ENCODE peak calls at places on chromosomes 11 and 22, in four cellular contexts. A is dorsolateral prefrontal cortex, O is ascending aorta, S is stomach. B is an unnamed sample.
A peak's percentile ranks its signal among the peaks of the same experiment; 100 is the strongest.

GRCh38 chr22:45638834-45639746 is 32.5 kb upstream of the ATXN10 start:
- DNase-seq in A (no peak), O (no peak), S (peak; percentile 59), B (peak; percentile 48)

GRCh38 chr11:125494033-125494364 is 2.1 kb downstream of the FEZ1 start:
- DNase-seq in S (no peak), O (no peak), A (no peak), B (no peak)

GRCh38 chr11:1542267-1542666 is 29.8 kb downstream of the DUSP8 start:
- DNase-seq in A (no peak), O (no peak), S (no peak), B (no peak)

GRCh38 chr22:18023509-18024275 is 669 bp downstream of the MICAL3 start:
- DNase-seq in S (peak; percentile 69), A (peak; percentile 65), O (no peak), B (peak; percentile 48)

GRCh38 chr11:824292-824880 is 3.3 kb upstream of the CRACR2B start:
- DNase-seq in S (peak; percentile 78), A (peak; percentile 58), O (no peak), B (no peak)

GRCh38 chr11:106468091-106468490 is 390.6 kb downstream of the AASDHPPT start:
- DNase-seq in A (no peak), S (no peak), O (no peak), B (no peak)

GRCh38 chr11:19970944-19971343 is 189.3 kb downstream of the DBX1 start:
- DNase-seq in S (no peak), O (no peak), A (no peak), B (no peak)

GRCh38 chr11:64745523-64746328 is 1.8 kb upstream of the RASGRP2 start:
- DNase-seq in O (peak; percentile 88), A (peak; percentile 51), S (peak; percentile 58), B (peak; percentile 63)

GRCh38 chr22:36986242-36986821 is 32.9 kb downstream of the TST start:
- DNase-seq in A (no peak), O (no peak), S (peak; percentile 49), B (no peak)

GRCh38 chr22:39281126-39281525 is 36.3 kb upstream of the PDGFB start:
- DNase-seq in A (no peak), S (no peak), O (no peak), B (no peak)

GRCh38 chr22:25650834-25651233 is 86.4 kb downstream of the GRK3 start:
- DNase-seq in S (no peak), O (no peak), A (no peak), B (no peak)

GRCh38 chr11:36594316-36594989 is at the start of gene IFTAP:
- DNase-seq in S (peak; percentile 42), A (peak; percentile 33), O (no peak), B (no peak)

GRCh38 chr11:77092382-77092781 is 10.3 kb upstream of the OMP start:
- DNase-seq in O (no peak), S (no peak), A (no peak), B (no peak)

DNA sequence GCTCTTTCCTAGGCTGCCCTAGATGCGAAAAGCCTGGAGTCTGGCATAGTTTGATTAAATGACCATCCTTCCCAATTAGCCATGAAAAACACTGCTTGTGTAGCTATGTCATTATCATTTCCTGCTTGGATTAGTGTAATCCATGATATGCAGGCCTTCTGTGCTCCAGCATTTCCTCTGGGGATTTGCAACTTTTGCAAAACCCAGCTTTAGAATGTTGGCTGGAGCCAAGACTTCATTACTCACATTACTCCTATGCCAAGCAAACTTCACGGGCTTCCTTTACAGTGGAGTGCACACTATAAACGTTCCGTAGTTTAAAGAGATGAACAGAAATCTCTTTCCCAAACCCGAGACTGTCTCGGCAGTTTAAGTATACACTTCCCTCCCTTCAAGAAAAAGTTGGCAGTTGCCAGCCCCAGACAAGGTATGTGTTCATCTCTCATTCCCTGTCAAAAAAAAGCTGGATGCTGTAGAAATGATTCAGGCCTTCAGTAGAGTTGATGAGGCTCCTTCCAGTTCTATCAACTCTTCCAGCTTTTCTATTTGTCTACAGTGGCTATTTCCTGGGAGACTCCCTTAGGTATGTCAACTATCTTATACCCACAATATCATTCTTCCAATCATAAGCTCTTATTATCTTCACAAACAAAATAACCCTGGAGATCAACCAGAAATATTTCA is 180.0 kb downstream of the MAML2 start:
- DNase-seq in O (no peak), A (no peak), S (no peak), B (no peak)
- TF ChIP-seq CTCF in O (no peak), A (no peak), S (no peak), B (no peak)

GRCh38 chr11:58301576-58301975 is 33.5 kb upstream of the OR10W1 start:
- DNase-seq in O (no peak), S (no peak), A (no peak), B (no peak)
- TF ChIP-seq CTCF in O (no peak), S (no peak), A (no peak), B (no peak)

DNA sequence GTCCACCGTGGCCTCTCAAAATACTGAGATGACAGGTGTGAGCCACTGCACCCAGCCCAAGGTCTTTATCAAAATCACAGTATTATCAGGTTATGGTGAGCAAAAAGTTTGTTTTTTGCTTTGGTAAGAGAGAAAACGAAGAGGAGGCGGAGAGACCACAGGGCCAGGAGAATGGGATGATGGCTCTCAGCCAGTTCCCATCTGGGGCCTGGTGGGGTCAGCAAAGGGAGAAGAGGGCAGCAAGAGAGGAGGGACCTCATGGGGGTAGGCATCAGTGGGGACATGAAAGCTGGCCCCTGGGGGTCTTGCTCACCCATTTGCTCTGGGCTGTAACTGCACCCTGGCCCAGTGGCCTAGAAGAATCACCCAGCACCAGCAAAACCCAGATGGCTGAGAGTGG is 190.2 kb downstream of the SHANK2 start:
- DNase-seq in A (no peak), O (no peak), S (no peak), B (no peak)
- TF ChIP-seq CTCF in A (no peak), O (no peak), S (no peak), B (no peak)

DNA sequence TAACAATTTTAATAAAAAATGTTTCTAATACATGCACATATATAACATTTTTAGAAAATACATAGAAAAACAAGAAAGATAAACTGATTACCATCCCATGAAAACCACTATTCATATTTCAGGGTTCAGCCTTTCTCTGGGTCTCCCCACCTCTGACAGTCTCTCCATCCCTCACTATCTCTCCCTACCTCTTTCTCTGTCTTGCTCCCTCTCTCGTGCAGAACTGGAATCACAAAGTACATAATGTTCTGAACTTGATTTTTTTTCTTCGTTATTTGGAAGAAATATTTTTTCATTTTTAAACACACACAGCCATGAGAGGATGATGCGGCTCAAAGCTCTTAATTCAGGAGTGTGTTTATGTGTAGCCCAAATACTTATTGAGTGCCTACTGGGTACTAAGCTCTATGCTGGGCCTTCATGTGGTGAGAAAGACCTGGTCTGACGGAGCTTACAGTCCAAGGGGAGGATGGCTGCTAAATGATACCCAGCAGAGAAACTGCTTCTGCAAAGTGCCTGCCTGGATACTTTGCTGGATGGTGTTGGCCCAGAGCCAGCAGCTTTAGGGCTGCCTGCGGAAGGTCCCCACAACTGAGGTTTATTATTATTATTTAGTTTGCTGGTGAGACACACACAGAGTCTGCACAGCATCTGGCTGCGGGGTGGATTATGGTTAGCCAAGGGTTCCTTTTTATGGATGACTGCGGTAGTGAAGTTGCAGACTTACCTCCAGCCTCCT is 42.6 kb downstream of the SC5D start:
- DNase-seq in O (no peak), A (no peak), S (no peak), B (no peak)
- TF ChIP-seq CTCF in O (no peak), A (no peak), S (no peak), B (no peak)

DNA sequence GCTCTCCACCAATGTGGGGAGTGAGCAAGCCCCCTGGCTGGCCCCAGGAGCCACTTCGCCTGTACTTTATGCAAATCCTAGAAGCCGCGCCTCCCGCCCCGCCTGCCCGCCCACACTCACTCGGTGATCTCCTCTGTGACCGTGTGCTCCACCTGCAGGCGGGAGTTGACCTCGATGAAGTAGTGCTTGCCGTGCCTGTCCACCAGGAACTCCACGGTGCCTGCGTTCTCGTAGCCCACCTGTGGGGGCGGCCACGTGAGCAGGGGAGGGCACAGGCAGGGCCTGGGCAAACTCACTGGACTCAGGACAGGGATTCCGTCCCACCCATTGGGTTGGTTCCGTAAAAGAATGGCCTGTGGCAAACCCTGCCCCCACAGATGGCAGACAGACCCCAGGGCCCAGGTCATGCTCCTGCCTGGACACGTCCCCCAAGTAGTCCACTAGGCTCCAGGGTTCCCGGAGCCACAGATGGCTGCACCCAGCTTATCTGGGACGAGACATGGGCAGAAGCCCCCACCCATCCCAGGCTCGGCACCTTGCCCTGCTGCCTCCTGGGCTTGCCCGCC is 11.9 kb downstream of the LRFN4 start:
- DNase-seq in O (no peak), A (no peak), S (peak; percentile 85), B (no peak)
- TF ChIP-seq CTCF in O (no peak), A (no peak), S (peak; percentile 19), B (no peak)

GRCh38 chr11:132137981-132138313 is 767.5 kb downstream of the NTM start:
- DNase-seq in O (no peak), A (no peak), S (no peak), B (no peak)

GRCh38 chr11:132142554-132142953 is 772.1 kb downstream of the NTM start:
- DNase-seq in O (no peak), A (no peak), S (no peak), B (no peak)

GRCh38 chr11:132139181-132139580 is 768.8 kb downstream of the NTM start:
- DNase-seq in A (no peak), O (no peak), S (no peak), B (no peak)

GRCh38 chr11:132142102-132142501 is 771.7 kb downstream of the NTM start:
- DNase-seq in A (no peak), S (no peak), O (no peak), B (no peak)

GRCh38 chr11:132140056-132140455 is 769.6 kb downstream of the NTM start:
- DNase-seq in A (no peak), O (no peak), S (no peak), B (no peak)
- TF ChIP-seq CTCF in A (no peak), O (no peak), S (no peak), B (no peak)

GRCh38 chr11:30310623-30311022 is 12.3 kb upstream of the ARL14EP start:
- DNase-seq in A (no peak), S (no peak), O (no peak), B (no peak)
- TF ChIP-seq CTCF in A (no peak), S (no peak), O (no peak), B (no peak)

GRCh38 chr11:119722281-119722794 is 6.7 kb downstream of the NECTIN1 start:
- DNase-seq in O (no peak), A (no peak), S (peak; percentile 67), B (no peak)

GRCh38 chr11:119720311-119720710 is 8.7 kb downstream of the NECTIN1 start:
- DNase-seq in A (no peak), O (no peak), S (no peak), B (no peak)

GRCh38 chr11:119723952-119724325 is 5.1 kb downstream of the NECTIN1 start:
- DNase-seq in O (no peak), A (no peak), S (no peak), B (no peak)

GRCh38 chr11:119723243-119723951 is 5.6 kb downstream of the NECTIN1 start:
- DNase-seq in S (no peak), O (no peak), A (no peak), B (no peak)

GRCh38 chr11:119721129-119722120 is 7.6 kb downstream of the NECTIN1 start:
- DNase-seq in S (no peak), A (no peak), O (no peak), B (no peak)
- TF ChIP-seq CTCF in S (peak; percentile 34), A (peak; percentile 52), O (peak; percentile 5), B (no peak)

DNA sequence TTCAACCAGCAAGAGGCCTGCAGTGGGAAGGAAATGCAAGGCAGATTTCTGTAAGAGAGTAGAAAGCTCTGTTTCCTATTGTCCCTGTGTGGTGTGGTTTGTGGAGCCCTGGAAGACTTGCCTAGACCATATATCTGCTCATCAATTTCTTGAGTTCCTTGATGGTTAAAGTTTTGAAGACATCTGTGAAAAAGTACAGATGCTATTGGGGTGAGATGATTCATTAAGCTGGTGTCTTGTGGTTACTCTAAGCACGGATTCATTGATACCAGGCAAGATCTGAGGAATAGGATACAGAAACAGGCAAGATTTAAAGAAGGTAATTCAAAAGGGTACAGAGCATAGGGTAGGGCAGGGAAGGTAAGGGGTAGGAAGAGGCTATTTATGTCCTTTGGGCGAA is 275.8 kb upstream of the SESN3 start:
- DNase-seq in S (no peak), O (no peak), A (no peak), B (no peak)
- TF ChIP-seq CTCF in S (no peak), O (no peak), A (no peak), B (no peak)

B was measured in omental fat pad.